ENCODE peak calls at places on chromosomes 6 and 20, in seven cellular contexts. W is uterus; S is dorsolateral prefrontal cortex; E is activated CD8-positive, alpha-beta memory T cell treated with anti-CD3 and anti-CD28 coated beads, Interleukin-2, amount 10 ng/mL, durations not matched to agents 7 days and 5 days; V is NCI-H748 treated with DMSO at 0.1 percent for 48 hours; T is B cell; Z is AG20443. F is an unnamed sample.

GRCh38 chr6:22320750-22321149 is 23.9 kb upstream of the PRL start:
- DNase-seq in T (no peak), E (no peak), Z (peak; percentile 79), S (no peak), W (no peak), V (no peak), F (peak; percentile 95)

GRCh38 chr20:37349517-37350491 is 3.9 kb downstream of the SRC start:
- DNase-seq in W (no peak), V (no peak), T (no peak), Z (peak; percentile 54), E (no peak), S (no peak), F (no peak)

GRCh38 chr20:8190043-8190880 is 58.2 kb downstream of the PLCB1 start:
- DNase-seq in T (no peak), W (no peak), E (no peak), V (no peak), S (no peak), Z (no peak), F (no peak)

GRCh38 chr20:1946442-1946761 is 47.5 kb downstream of the PDYN start:
- DNase-seq in S (no peak), W (no peak), E (no peak), Z (no peak), T (no peak), V (no peak), F (no peak)

GRCh38 chr6:30344868-30345671 is at the start of gene RPP21:
- DNase-seq in Z (peak; percentile 99), T (peak; percentile 88), W (peak; percentile 83), S (peak; percentile 95), E (peak; percentile 92), V (peak; percentile 65), F (peak; percentile 58)

GRCh38 chr20:38985603-38986170 is 23.5 kb downstream of the DHX35 start:
- DNase-seq in S (no peak), W (no peak), V (no peak), T (no peak), E (no peak), Z (peak; percentile 63), F (peak; percentile 89)

GRCh38 chr6:100267002-100267401 is 197.7 kb downstream of the SIM1 start:
- DNase-seq in S (no peak), W (no peak), Z (no peak), V (no peak), E (no peak), T (no peak), F (no peak)

GRCh38 chr6:161186173-161186769 is 87.6 kb downstream of the AGPAT4 start:
- DNase-seq in W (no peak), T (no peak), V (no peak), S (no peak), E (no peak), Z (peak; percentile 86), F (peak; percentile 83)

GRCh38 chr6:12580296-12580695 is 136.3 kb upstream of the PHACTR1 start:
- DNase-seq in S (no peak), E (no peak), W (no peak), V (no peak), T (no peak), Z (no peak), F (no peak)

GRCh38 chr6:68087399-68088133 is 547.5 kb upstream of the ADGRB3 start:
- DNase-seq in E (no peak), V (no peak), W (no peak), S (no peak), Z (no peak), T (no peak), F (no peak)

GRCh38 chr6:157187182-157188093 is 135.9 kb downstream of the TMEM242 start:
- DNase-seq in T (no peak), Z (no peak), E (no peak), V (peak; percentile 97), W (no peak), S (no peak), F (peak; percentile 34)

GRCh38 chr6:16721977-16722376 is 39.3 kb downstream of the ATXN1 start:
- DNase-seq in W (no peak), V (peak; percentile 90), E (no peak), S (no peak), T (no peak), Z (no peak), F (no peak)

GRCh38 chr6:168096271-168096764 is 17.3 kb upstream of the FRMD1 start:
- DNase-seq in E (no peak), V (no peak), T (no peak), S (no peak), W (no peak), Z (no peak), F (no peak)

GRCh38 chr6:147438758-147439528 is 69.5 kb upstream of the SAMD5 start:
- DNase-seq in S (no peak), E (no peak), W (no peak), Z (no peak), T (no peak), V (no peak), F (no peak)

GRCh38 chr20:8722277-8722928 is 346.5 kb upstream of the PLCB4 start:
- DNase-seq in S (no peak), Z (peak; percentile 54), V (peak; percentile 87), E (peak; percentile 48), W (peak; percentile 20), T (peak; percentile 59), F (peak; percentile 67)

GRCh38 chr6:17039266-17039665 is 62.6 kb upstream of the STMND1 start:
- DNase-seq in Z (no peak), T (no peak), E (no peak), V (no peak), S (no peak), W (no peak), F (no peak)

GRCh38 chr6:139372326-139373153 is 1.9 kb downstream of the CITED2 start:
- DNase-seq in E (no peak), Z (no peak), T (no peak), S (no peak), V (no peak), W (no peak), F (peak; percentile 13)

GRCh38 chr6:56746767-56747504 is 104.2 kb upstream of the DST start:
- DNase-seq in W (no peak), S (no peak), V (no peak), E (no peak), Z (no peak), T (no peak), F (no peak)

GRCh38 chr20:47066484-47067270 is 172.0 kb downstream of the EYA2 start:
- DNase-seq in V (no peak), S (no peak), W (no peak), Z (no peak), T (no peak), E (no peak), F (no peak)

GRCh38 chr20:45047581-45048119 is 53.3 kb downstream of the KCNS1 start:
- DNase-seq in W (no peak), E (no peak), S (no peak), V (no peak), Z (no peak), T (no peak), F (no peak)

GRCh38 chr6:129586815-129587214 is 123.2 kb downstream of the ARHGAP18 start:
- DNase-seq in V (no peak), T (no peak), Z (no peak), W (no peak), E (no peak), S (no peak), F (no peak)

GRCh38 chr20:51987812-51988211 is 185.5 kb upstream of the SALL4 start:
- DNase-seq in Z (no peak), V (no peak), E (no peak), W (no peak), T (no peak), S (no peak), F (no peak)

GRCh38 chr6:142735182-142735581 is 209.8 kb downstream of the HIVEP2 start:
- DNase-seq in Z (no peak), T (no peak), V (no peak), W (no peak), E (no peak), S (no peak), F (peak; percentile 16)

GRCh38 chr6:709471-710056 is 16.6 kb upstream of the EXOC2 start:
- DNase-seq in Z (no peak), V (no peak), E (no peak), S (no peak), W (no peak), T (no peak), F (no peak)

GRCh38 chr6:74979065-74979766 is 226.6 kb downstream of the COL12A1 start:
- DNase-seq in W (no peak), Z (no peak), T (no peak), S (no peak), V (no peak), E (no peak), F (no peak)

GRCh38 chr6:3758842-3759144 is 7.3 kb upstream of the PXDC1 start:
- DNase-seq in V (no peak), W (no peak), E (no peak), T (no peak), Z (no peak), S (no peak), F (no peak)

GRCh38 chr6:42449917-42450313 is 1.8 kb downstream of the TRERF1 start:
- DNase-seq in Z (no peak), V (no peak), E (no peak), S (no peak), W (no peak), T (no peak), F (no peak)

F was measured in A172.